ENCODE peak calls at places on chromosomes 1 and 21, in four cellular contexts. Z is left ventricle myocardium inferior, I is aorta, Y is SJCRH30. H is an unnamed sample. For H3K9me3, the result is how much of the 10 kb centered on the place peaks cover.

GRCh38 chr1:190478193-190479007 is 736 bp upstream of the BRINP3 start:
- DNase-seq in Y (no peak), I (no peak), Z (no peak), H (peak)

GRCh38 chr1:110067957-110068645 is 2.4 kb downstream of the ALX3 start:
- DNase-seq in I (no peak), Z (no peak), Y (no peak), H (no peak)

GRCh38 chr1:21818661-21819060 is 6.6 kb downstream of the LDLRAD2 start:
- DNase-seq in I (no peak), Y (peak), Z (peak), H (no peak)

GRCh38 chr1:23902611-23903278 is 10.4 kb downstream of the CNR2 start:
- DNase-seq in I (no peak), Z (no peak), Y (no peak), H (no peak)

GRCh38 chr1:11648039-11648438 is 6.2 kb downstream of the FBXO2 start:
- DNase-seq in Y (peak), Z (peak), I (no peak), H (no peak)

GRCh38 chr1:61441723-61442262 is 283.1 kb downstream of the TM2D1 start:
- DNase-seq in Z (peak), I (no peak), Y (no peak), H (no peak)

GRCh38 chr1:85427358-85427757 is 37.6 kb downstream of the DDAH1 start:
- DNase-seq in I (no peak), Y (no peak), Z (no peak), H (no peak)

GRCh38 chr1:214584805-214585766 is 17.9 kb upstream of the CENPF start:
- DNase-seq in Y (no peak), I (no peak), Z (no peak), H (no peak)

GRCh38 chr1:66381626-66382275 is 152.2 kb upstream of the SGIP1 start:
- DNase-seq in Z (no peak), Y (no peak), I (no peak), H (no peak)

GRCh38 chr1:202959276-202959620 is 1.1 kb upstream of the ADIPOR1 start:
- DNase-seq in Z (no peak), I (no peak), Y (peak), H (no peak)

GRCh38 chr1:222634180-222635013 is 16.5 kb downstream of the MIA3 start:
- DNase-seq in Y (peak), I (no peak), Z (no peak), H (peak)

GRCh38 chr1:110508038-110508437 is 10.9 kb downstream of the KCNA10 start:
- DNase-seq in I (peak), Y (no peak), Z (peak), H (no peak)

GRCh38 chr1:6033986-6034749 is 11.5 kb upstream of the KCNAB2 start:
- DNase-seq in I (no peak), Y (peak), Z (peak), H (no peak)

GRCh38 chr1:243980471-243980870 is 70.6 kb upstream of the ZBTB18 start:
- DNase-seq in Z (no peak), Y (no peak), I (no peak), H (no peak)

GRCh38 chr1:26302733-26303405 is 3.6 kb downstream of the UBXN11 start:
- DNase-seq in Y (peak), I (no peak), Z (no peak), H (peak)

GRCh38 chr1:188988589-188988988 is 1489.1 kb downstream of the BRINP3 start:
- DNase-seq in I (no peak), Y (no peak), Z (no peak), H (no peak)

GRCh38 chr21:9758888-9759287 is 762.5 kb upstream of the TPTE start:
- DNase-seq in Z (no peak), I (no peak), Y (no peak), H (no peak)
- H3K9me3 ChIP-seq in Z (under half), I (under half), Y (under half), H (under half)

GRCh38 chr1:174197088-174197487 is 37.8 kb downstream of the RABGAP1L start:
- DNase-seq in Y (no peak), I (no peak), Z (no peak), H (no peak)

GRCh38 chr1:174194451-174194850 is 35.1 kb downstream of the RABGAP1L start:
- DNase-seq in I (no peak), Z (no peak), Y (no peak), H (no peak)

GRCh38 chr1:174200746-174201145 is 41.4 kb downstream of the RABGAP1L start:
- DNase-seq in Z (no peak), Y (no peak), I (no peak), H (no peak)

GRCh38 chr1:174197547-174197946 is 38.2 kb downstream of the RABGAP1L start:
- DNase-seq in I (no peak), Z (no peak), Y (no peak), H (no peak)

GRCh38 chr1:174198192-174198591 is 38.9 kb downstream of the RABGAP1L start:
- DNase-seq in Z (no peak), Y (no peak), I (no peak), H (no peak)
- H3K4me3 ChIP-seq in Z (no peak), Y (no peak), I (no peak), H (no peak)

DNA sequence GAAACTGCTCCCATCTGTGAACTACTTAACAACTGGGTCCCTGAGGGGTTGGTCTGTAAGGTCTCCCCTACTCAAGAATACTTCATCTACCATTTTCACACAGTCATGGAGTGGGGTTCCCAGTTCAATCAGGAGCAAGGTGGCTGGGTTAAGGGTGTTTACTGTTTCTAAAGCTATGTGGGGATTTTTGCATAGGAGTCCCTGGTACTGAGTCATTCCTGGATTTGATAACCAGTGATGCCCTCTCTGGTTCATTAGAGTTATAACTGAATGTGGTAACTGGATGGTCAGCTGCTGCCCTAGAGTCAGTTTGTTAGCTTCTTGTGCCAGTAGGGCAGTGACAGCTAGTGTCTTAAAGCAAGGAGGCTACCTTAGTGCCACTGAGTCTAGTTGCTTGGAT is 29.4 kb upstream of the KCNJ15 start:
- DNase-seq in Y (no peak), Z (no peak), I (no peak), H (no peak)
- H3K9me3 ChIP-seq in Y (under half), Z (half or more), I (under half), H (half or more)

DNA sequence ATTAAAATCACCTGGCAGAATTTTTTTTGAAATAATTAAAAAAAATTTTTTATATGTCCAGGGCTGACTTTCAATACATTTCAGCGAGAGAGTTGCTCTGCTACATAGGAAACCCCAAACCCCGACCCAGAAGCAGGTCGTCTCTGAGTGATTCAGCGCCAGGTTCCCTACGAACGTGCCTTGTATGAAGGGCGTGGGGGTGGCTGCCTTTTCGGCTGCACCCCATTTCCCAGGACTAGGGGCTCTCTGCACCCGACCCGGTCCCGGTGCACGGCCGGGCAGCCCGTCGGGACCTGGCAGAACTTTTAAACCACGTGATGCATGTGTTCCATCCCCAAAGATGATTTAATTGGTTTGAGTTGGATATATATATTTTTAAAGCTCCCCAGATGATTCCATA is 15.8 kb upstream of the SCYL3 start:
- DNase-seq in Y (no peak), I (no peak), Z (no peak), H (no peak)
- H3K4me3 ChIP-seq in Y (no peak), I (no peak), Z (no peak), H (no peak)

GRCh38 chr21:23968722-23969647 is 1638.3 kb downstream of the MRPL39 start:
- DNase-seq in Z (no peak), I (no peak), Y (peak), H (peak)

GRCh38 chr21:23968008-23968407 is 1639.3 kb downstream of the MRPL39 start:
- DNase-seq in I (no peak), Z (no peak), Y (no peak), H (no peak)

GRCh38 chr21:23960769-23961168 is 1646.5 kb downstream of the MRPL39 start:
- DNase-seq in I (no peak), Z (no peak), Y (no peak), H (no peak)

GRCh38 chr21:23963454-23963853 is 1643.8 kb downstream of the MRPL39 start:
- DNase-seq in Z (no peak), Y (no peak), I (no peak), H (peak)
- H3K9me3 ChIP-seq in Z (under half), Y (under half), I (under half), H (under half)

DNA sequence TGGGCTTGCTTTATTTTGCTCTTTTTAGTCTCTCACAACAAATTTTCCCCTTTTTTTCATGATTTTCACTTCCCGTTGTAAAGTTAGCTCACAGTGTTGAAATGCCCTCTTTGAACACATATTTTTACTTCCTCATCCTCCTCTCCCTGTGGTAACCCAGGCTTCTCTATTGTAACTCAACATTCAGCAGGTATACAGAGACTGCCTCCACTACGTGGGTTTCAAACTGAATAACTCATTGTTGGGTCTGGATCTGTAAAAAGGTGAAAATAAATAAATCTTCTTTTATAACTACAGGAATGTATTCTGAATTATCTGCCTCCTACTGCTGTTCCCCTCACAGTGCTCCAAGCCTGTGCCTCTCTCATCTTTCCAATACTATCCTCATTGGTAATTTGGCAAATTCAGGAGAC is 166.4 kb downstream of the RUNX1 start:
- DNase-seq in Y (no peak), Z (no peak), I (no peak), H (no peak)
- H3K4me3 ChIP-seq in Y (no peak), Z (no peak), I (no peak), H (peak)

DNA sequence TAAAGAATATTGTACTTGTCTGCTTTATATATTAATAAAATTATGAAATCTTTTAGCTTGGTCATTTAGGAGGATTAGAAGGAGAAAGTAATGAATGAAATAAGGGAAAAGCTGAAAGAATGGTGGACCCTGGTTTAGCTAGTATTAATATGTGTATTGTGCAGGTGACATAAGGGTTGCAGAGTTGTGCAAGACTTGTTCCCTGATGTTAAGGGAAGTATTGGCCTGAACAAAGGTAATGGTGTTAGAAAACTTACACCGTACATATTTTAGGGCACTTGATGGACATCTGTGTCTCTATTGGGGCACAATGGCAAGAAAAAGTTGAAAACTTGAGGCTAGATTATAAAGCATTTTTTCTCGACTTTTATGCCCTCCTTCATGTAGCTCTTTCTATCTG is 32.2 kb downstream of the SOAT1 start:
- DNase-seq in Z (no peak), I (no peak), Y (no peak), H (no peak)
- H3K9me3 ChIP-seq in Z (under half), I (under half), Y (under half), H (under half)

DNA sequence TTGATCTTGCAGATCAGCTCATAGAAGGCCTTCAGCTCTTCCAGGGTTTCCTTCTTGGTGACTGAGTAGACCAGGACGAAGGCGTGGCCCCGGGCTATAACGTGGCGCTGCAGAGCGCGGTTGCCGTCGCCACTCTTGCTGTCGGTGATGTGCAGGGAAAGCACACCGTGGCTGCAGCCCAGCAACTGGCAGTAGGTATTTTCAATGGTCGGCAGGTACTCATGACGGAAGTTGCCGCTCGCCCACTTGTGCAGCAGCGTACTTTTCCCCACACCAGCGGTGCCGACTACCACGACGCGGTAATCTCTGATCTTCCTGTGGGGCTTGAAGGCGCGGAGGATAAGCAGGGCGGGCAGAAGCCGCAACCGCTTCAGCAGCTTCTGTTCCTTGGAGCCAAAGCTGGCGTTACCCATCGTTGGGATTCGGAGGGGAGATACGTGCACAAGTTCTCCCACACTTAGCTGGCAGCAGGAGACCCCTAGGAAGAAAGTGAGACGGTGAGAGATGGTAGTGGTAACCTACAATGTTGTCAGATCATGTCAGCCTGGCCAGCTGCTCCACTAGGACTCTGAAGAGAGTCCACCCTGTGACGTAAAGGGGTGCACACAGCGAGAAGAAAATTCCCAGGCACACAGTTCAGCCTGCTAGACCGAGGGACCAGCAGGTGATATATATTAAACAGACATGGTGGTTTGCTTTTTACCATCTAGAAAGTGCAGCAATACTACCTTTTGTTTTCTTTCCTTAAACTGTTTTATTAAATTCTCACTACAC is 3.4 kb downstream of the DIRAS3 start:
- DNase-seq in Z (no peak), I (no peak), Y (no peak), H (no peak)
- H3K4me3 ChIP-seq in Z (no peak), I (no peak), Y (no peak), H (no peak)

GRCh38 chr1:13624526-13624925 is 40.9 kb downstream of the PDPN start:
- DNase-seq in I (no peak), Y (no peak), Z (no peak), H (peak)

GRCh38 chr1:13620825-13621224 is 37.2 kb downstream of the PDPN start:
- DNase-seq in Y (no peak), Z (no peak), I (no peak), H (no peak)

GRCh38 chr1:13619909-13620308 is 36.3 kb downstream of the PDPN start:
- DNase-seq in I (no peak), Y (no peak), Z (no peak), H (no peak)

GRCh38 chr1:13627128-13627527 is 43.5 kb downstream of the PDPN start:
- DNase-seq in I (no peak), Z (no peak), Y (no peak), H (no peak)

DNA sequence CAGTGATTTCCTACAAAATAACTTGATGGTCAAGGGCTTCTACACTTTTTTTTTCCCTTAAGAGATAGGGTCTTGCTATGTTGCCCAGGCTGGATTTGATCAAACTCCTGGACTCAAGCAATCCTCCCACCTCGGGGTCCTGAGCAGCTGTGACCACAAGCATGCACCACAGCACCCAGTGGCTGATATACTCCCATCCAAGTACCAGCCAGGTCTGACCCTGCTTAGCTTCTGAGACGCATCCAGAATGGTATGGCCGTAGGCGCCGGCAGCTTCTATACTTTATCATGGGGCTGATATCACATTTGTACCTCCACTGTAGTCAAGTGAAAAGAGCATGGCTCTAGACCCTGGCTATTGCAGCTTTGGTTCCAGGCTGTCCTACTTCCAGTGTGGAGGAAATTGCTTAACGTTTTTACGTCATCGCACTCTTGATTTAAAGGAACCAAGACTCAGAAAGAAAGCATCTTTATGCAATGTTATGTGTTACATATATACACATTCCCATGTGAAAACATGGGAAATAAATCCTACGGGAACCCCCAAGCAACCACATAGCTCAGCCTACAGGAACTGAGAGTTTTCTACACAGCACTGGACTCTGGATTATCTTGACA is 39.5 kb downstream of the PDPN start:
- DNase-seq in Y (no peak), I (no peak), Z (no peak), H (no peak)
- H3K9me3 ChIP-seq in Y (under half), I (under half), Z (under half), H (under half)

H was measured in MG63.